ENCODE peak calls at places on chromosome 14, in eight cellular contexts. V is HFFc6, O is lower lobe of right lung, T is brain microvascular endothelial cell, N is cardiac fibroblast, G is progenitor cell of endocrine pancreas, H is body of pancreas, E is fibroblast of pulmonary artery. B is an unnamed sample.

GRCh38 chr14:93039649-93040315 is 75.9 kb downstream of the ITPK1 start:
- DNase-seq in G (no peak), N (no peak), V (no peak), T (no peak), E (no peak), O (no peak), H (no peak), B (no peak)

GRCh38 chr14:64730061-64730440 is 25.8 kb downstream of the PLEKHG3 start:
- DNase-seq in E (no peak), G (no peak), T (no peak), N (no peak), O (no peak), H (no peak), V (no peak), B (no peak)

GRCh38 chr14:50726372-50727107 is 58.4 kb upstream of the SAV1 start:
- DNase-seq in E (peak; percentile 42), N (peak; percentile 83), H (no peak), V (peak; percentile 63), G (no peak), T (peak; percentile 1), O (no peak), B (no peak)

GRCh38 chr14:50920482-50921225 is 23.6 kb downstream of the PYGL start:
- DNase-seq in E (peak; percentile 94), V (peak; percentile 75), N (peak; percentile 92), O (no peak), G (no peak), T (peak; percentile 51), H (no peak), B (no peak)

GRCh38 chr14:52876311-52876710 is 74.5 kb downstream of the FERMT2 start:
- DNase-seq in H (no peak), V (peak; percentile 33), N (peak; percentile 80), E (peak; percentile 63), G (no peak), O (no peak), T (no peak), B (no peak)

GRCh38 chr14:89428556-89429196 is 11.6 kb upstream of the FOXN3 start:
- DNase-seq in G (no peak), T (no peak), N (peak; percentile 27), O (no peak), H (no peak), E (no peak), V (no peak), B (no peak)

GRCh38 chr14:58944226-58944769 is 244.2 kb upstream of the DAAM1 start:
- DNase-seq in T (no peak), O (no peak), V (no peak), H (peak; percentile 85), E (no peak), G (peak; percentile 23), N (no peak), B (no peak)

GRCh38 chr14:61463664-61464063 is 142.3 kb downstream of the PRKCH start:
- DNase-seq in O (no peak), V (no peak), T (no peak), N (peak; percentile 37), E (peak; percentile 11), G (no peak), H (no peak), B (no peak)

GRCh38 chr14:73261075-73261474 is 23.8 kb downstream of the PAPLN start:
- DNase-seq in H (no peak), T (no peak), V (no peak), G (no peak), E (no peak), O (no peak), N (no peak), B (no peak)

GRCh38 chr14:59570122-59570521 is 6.5 kb downstream of the CCDC175 start:
- DNase-seq in V (no peak), O (no peak), E (peak; percentile 11), G (no peak), T (no peak), N (no peak), H (no peak), B (no peak)

GRCh38 chr14:95434161-95434560 is 82.3 kb downstream of the SYNE3 start:
- DNase-seq in N (no peak), O (no peak), H (no peak), T (no peak), G (no peak), V (no peak), E (no peak), B (no peak)

GRCh38 chr14:79549515-79549914 is 661.8 kb downstream of the DIO2 start:
- DNase-seq in H (no peak), V (no peak), O (no peak), E (no peak), T (peak; percentile 72), G (no peak), N (peak; percentile 73), B (no peak)

GRCh38 chr14:24481622-24482324 is 26.3 kb downstream of the CMA1 start:
- DNase-seq in H (peak; percentile 6), T (peak; percentile 12), N (peak; percentile 43), E (peak; percentile 28), O (peak; percentile 59), G (peak; percentile 45), V (peak; percentile 20), B (no peak)

GRCh38 chr14:35355981-35356839 is 48.3 kb downstream of the NFKBIA start:
- DNase-seq in T (peak; percentile 32), G (no peak), H (no peak), V (peak; percentile 61), O (peak; percentile 43), E (peak; percentile 83), N (peak; percentile 78), B (peak; percentile 46)

GRCh38 chr14:104401785-104402184 is 177.8 kb upstream of the C14orf180 start:
- DNase-seq in E (no peak), H (no peak), O (no peak), T (no peak), G (no peak), N (no peak), V (no peak), B (no peak)

GRCh38 chr14:104400355-104400754 is 179.2 kb upstream of the C14orf180 start:
- DNase-seq in T (no peak), V (no peak), N (no peak), G (no peak), H (no peak), O (no peak), E (no peak), B (peak; percentile 9)

GRCh38 chr14:104398656-104399055 is 180.9 kb upstream of the C14orf180 start:
- DNase-seq in E (no peak), H (no peak), T (no peak), G (no peak), O (no peak), N (no peak), V (no peak), B (no peak)

GRCh38 chr14:104397956-104398355 is 181.6 kb upstream of the C14orf180 start:
- DNase-seq in E (no peak), O (no peak), H (no peak), N (no peak), T (no peak), G (no peak), V (no peak), B (no peak)

GRCh38 chr14:104399432-104400155 is 180.0 kb upstream of the C14orf180 start:
- DNase-seq in V (no peak), H (no peak), O (no peak), E (no peak), N (no peak), G (no peak), T (no peak), B (no peak)
- TF ChIP-seq CTCF in V (no peak), H (no peak), O (no peak), E (no peak), N (no peak), G (no peak), T (no peak), B (no peak)

GRCh38 chr14:88129306-88130056 is 124.5 kb downstream of the GPR65 start:
- DNase-seq in N (peak; percentile 95), O (no peak), G (no peak), T (peak; percentile 35), V (peak; percentile 27), H (peak; percentile 55), E (peak; percentile 93), B (peak; percentile 58)
- TF ChIP-seq CTCF in N (peak; percentile 6), O (no peak), G (no peak), T (no peak), V (no peak), H (no peak), E (peak; percentile 41), B (no peak)

DNA sequence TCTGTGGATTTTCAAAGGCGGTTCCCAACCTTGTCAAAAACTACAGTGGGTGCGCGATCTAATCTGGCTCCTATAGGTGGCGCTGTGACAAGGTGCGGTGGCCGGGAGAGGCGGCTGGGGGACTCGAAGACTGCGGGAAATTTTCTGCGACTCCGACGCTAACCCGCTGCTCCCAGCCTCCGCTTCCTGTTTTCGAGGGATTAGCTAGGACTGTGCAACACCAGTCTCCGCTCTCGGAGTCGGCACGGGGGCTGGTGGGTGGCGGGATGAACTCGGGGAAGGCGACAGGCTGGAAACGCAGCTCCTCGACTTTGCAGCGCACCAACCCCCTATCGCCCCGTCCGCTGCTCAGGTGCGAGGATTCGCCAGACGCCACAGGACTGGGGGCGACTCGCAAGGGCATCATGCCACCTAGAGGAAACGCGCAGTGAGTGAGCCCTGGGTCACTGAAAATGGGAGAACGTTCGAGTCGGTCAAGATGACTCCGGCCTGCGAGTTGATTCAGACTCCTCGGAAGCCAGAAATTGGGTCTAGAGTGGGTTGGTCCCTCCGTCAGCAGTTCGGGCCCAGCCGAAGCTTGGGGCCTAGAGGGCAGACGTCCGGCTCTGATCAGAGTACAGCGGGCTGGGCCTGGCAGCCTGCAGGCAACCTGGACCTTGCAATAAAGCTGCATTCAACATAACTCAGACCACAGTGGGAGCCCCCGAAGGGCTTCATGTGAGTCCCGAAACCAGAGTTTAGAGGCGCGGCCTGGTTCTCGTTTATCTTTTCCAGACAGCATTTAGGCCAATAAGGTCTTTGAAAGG is 5.5 kb upstream of the PAX9 start:
- DNase-seq in V (no peak), O (no peak), G (peak; percentile 67), E (no peak), H (no peak), N (no peak), T (no peak), B (no peak)
- TF ChIP-seq CTCF in V (peak; percentile 74), O (peak; percentile 27), G (peak; percentile 70), E (peak; percentile 30), H (peak; percentile 23), N (peak; percentile 41), T (peak; percentile 60), B (no peak)

GRCh38 chr14:106518054-106518943 is 991.9 kb downstream of the TMEM121 start:
- DNase-seq in T (no peak), E (no peak), O (peak; percentile 72), N (no peak), V (no peak), H (peak; percentile 30), G (no peak), B (peak; percentile 21)
- TF ChIP-seq CTCF in T (no peak), E (no peak), O (peak; percentile 26), N (no peak), V (no peak), H (no peak), G (no peak), B (no peak)

B was measured in adrenal gland.